ENCODE peak calls at places on chromosomes 4 and X, in six cellular contexts. Q is GM12865, B is cardiac muscle cell, E is right lobe of liver, R is OCI-LY7, I is psoas muscle. J is an unnamed sample.

GRCh38 chr4:12359420-12359819 is 930.7 kb upstream of the HS3ST1 start:
- DNase-seq in Q (no peak), R (no peak), E (no peak), I (no peak), B (peak; percentile 4), J (no peak)

GRCh38 chrX:68826113-68826980 is 2.5 kb upstream of the EFNB1 start:
- DNase-seq in R (no peak), B (no peak), I (no peak), Q (no peak), E (no peak), J (no peak)

GRCh38 chr4:40976343-40976742 is 226.6 kb downstream of the NSUN7 start:
- DNase-seq in I (no peak), B (peak; percentile 79), E (no peak), Q (peak; percentile 71), R (peak; percentile 75), J (peak; percentile 28)

GRCh38 chr4:92234393-92235176 is 69.2 kb upstream of the GRID2 start:
- DNase-seq in I (no peak), B (peak; percentile 99), E (no peak), Q (no peak), R (no peak), J (no peak)

GRCh38 chr4:113957961-113958360 is 21.5 kb downstream of the ARSJ start:
- DNase-seq in B (no peak), I (no peak), R (no peak), Q (no peak), E (no peak), J (no peak)

GRCh38 chrX:133921764-133922389 is 63.5 kb downstream of the GPC3 start:
- DNase-seq in E (peak; percentile 57), I (peak; percentile 19), Q (peak; percentile 42), B (peak; percentile 45), R (peak; percentile 2), J (peak; percentile 21)

GRCh38 chr4:52982246-52982950 is 120.3 kb downstream of the RASL11B start:
- DNase-seq in Q (peak; percentile 31), B (peak; percentile 79), R (peak; percentile 13), E (no peak), I (no peak), J (no peak)

GRCh38 chr4:152265149-152265621 is 270.7 kb downstream of the FBXW7 start:
- DNase-seq in R (no peak), I (no peak), Q (no peak), B (peak; percentile 73), E (no peak), J (no peak)

GRCh38 chr4:56976878-56977320 is 507 bp downstream of the NOA1 start:
- DNase-seq in R (peak; percentile 62), I (no peak), B (no peak), E (peak; percentile 71), Q (peak; percentile 57), J (peak; percentile 41)

GRCh38 chr4:8587469-8588195 is 4.9 kb upstream of the CPZ start:
- DNase-seq in Q (no peak), B (no peak), I (no peak), E (no peak), R (no peak), J (no peak)

GRCh38 chrX:96982159-96982558 is 98.5 kb downstream of the RPA4 start:
- DNase-seq in I (no peak), R (no peak), Q (no peak), E (no peak), B (no peak), J (no peak)

DNA sequence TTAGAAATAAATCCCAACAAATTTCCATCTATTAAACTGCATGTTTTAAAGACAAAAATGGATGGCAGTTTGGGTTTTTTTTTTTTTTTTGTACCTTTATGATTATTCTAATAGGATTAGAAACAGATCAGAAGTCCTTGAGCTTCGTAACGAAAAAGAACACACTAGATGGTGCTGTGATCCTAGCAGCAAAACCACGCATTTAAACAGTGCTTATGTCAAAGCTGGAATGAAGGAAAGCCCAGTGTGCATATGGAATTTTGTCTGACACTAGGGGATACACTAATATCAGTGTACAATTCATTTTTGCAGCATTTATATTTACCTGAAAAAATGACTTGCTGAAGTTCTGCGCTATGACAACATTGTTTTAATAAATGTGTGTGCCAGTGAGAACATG is 229.1 kb downstream of the VEGFC start:
- DNase-seq in R (no peak), B (peak; percentile 85), I (no peak), E (no peak), Q (no peak), J (no peak)
- TF ChIP-seq CTCF in R (no peak), B (peak; percentile 57), I (peak; percentile 18), E (peak; percentile 5), Q (no peak), J (no peak)

DNA sequence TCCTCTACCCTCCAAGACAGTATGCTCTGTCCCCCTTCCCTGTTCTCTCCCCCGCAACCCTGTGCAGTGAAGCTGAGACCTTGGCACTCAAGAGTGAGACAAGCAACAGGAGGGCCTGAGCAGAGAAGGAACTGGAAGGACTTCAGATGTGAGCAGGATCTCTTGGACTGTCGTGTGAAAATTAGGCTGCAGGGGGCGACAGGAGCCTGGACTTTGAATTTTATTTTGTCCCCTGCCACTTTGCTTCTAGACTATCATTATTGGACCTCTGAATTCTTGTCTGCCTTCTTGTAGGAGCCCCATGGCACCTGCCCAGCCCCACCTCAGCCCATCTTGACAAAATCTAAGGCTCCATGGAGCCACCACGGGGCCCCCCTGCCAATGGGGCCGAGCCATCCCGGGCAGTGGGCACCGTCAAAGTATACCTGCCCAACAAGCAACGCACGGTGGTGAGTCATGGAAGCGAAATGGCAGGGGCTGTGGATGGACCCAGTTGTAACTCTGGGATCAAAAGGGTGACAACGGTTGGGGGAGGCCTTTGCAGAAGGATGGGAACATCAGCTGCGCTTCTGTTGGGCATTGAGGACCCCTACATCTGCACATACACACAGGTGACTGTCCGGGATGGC is 1.7 kb downstream of the ARAF start:
- DNase-seq in R (peak; percentile 38), Q (peak; percentile 56), B (peak; percentile 57), E (no peak), I (no peak), J (peak; percentile 19)
- TF ChIP-seq CTCF in R (peak; percentile 61), Q (peak; percentile 41), B (peak; percentile 48), E (peak; percentile 22), I (peak; percentile 30), J (peak; percentile 49)

GRCh38 chrX:104668550-104668949 is 102.6 kb downstream of the IL1RAPL2 start:
- DNase-seq in B (peak; percentile 6), I (no peak), R (peak; percentile 57), E (no peak), Q (peak; percentile 1), J (no peak)
- TF ChIP-seq CTCF in B (no peak), I (no peak), R (peak; percentile 73), E (peak; percentile 15), Q (no peak), J (peak; percentile 55)

DNA sequence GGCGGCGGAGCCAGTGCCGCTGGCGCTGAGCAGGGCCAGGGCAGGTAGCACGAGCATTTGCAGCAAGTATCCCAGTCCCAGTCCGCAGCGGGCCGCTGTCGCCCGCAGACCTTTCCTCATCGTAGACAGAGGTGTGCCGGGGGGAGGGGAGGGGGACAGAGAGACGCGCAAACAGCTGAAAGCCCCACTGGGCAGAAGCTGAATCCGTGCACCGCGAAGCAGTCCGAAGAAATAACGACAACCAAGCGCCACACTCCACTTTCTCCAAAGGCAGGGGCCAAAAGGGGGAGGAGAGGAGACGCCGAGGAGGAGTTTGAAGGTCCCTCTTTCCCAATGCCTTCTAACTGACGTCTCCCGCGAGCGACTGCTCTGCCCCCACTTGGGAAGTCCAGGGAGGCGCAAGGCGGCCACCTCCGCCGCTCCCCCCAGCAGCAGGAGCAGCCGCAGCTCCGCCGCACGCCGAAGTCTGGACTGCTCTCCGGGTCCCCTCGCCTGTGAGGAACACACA is at the start of gene UNC5C:
- DNase-seq in B (peak; percentile 90), R (no peak), E (peak; percentile 51), Q (peak; percentile 4), I (peak; percentile 60), J (peak; percentile 44)
- TF ChIP-seq CTCF in B (peak; percentile 11), R (no peak), E (no peak), Q (no peak), I (no peak), J (no peak)

GRCh38 chr4:1511441-1512041 is 105.3 kb upstream of the NKX1-1 start:
- DNase-seq in E (no peak), I (peak; percentile 72), Q (peak; percentile 3), B (peak; percentile 22), R (peak; percentile 14), J (no peak)

GRCh38 chr4:1514612-1515011 is 108.4 kb upstream of the NKX1-1 start:
- DNase-seq in R (no peak), B (no peak), E (no peak), I (no peak), Q (no peak), J (no peak)

GRCh38 chr4:1513936-1514483 is 107.8 kb upstream of the NKX1-1 start:
- DNase-seq in E (no peak), R (no peak), I (no peak), B (no peak), Q (no peak), J (no peak)

GRCh38 chr4:1512081-1512737 is 106.0 kb upstream of the NKX1-1 start:
- DNase-seq in E (no peak), Q (no peak), R (no peak), I (no peak), B (no peak), J (no peak)

DNA sequence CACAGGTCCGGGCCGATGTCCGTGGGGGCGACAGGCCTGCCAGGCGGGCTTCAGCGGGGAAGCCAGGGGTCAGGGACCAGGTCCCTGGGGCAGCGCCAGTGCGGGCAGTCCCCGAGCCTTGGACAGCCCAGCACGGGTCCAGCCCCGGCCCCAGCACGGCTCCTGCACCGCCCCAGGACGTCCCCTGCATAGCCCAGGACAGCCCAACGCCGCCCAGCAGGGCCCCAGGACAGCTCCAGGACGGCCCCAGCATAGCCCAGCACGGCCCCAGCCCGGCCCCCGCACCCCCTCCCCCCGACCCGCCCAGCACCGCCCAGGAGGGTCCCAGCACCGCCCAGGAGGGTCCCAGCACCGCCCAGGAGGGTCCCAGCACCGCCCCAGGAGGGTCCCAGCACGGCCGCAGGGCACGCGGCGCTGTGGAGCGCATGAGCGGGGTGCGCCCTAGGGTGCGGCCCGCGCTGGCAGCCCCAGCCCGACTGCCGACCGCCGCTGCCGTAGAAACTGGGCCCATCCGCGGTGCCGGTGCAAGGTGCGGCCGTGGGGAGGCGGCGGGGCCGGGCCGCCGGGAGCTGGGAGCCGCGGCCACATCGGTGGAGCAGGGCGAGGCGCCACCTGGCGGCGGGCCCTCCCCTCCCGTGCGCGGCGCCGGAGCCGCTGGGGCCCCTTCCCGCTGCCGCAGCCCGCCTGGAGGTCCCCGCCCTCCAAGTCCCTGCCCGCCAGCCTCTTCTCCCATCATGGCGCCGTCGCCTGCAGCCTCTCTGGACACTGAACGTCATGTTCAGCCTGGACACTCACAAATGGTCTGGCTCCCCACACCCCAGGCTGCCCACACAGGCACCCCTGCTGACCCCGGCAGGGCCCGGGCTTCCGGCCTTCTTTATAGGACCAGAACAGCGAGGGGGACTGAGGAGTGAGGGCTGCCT is 106.8 kb upstream of the NKX1-1 start:
- DNase-seq in R (no peak), Q (no peak), I (peak; percentile 42), E (no peak), B (peak; percentile 40), J (peak; percentile 76)
- TF ChIP-seq CTCF in R (no peak), Q (no peak), I (peak; percentile 55), E (peak; percentile 54), B (peak; percentile 36), J (peak; percentile 79)

J was measured in neural crest cell.